ENCODE peak calls at places on chromosomes 12 and 14, in nine cellular contexts. A is GM23338, S is HCT116, K is SK-N-SH, Z is HepG2, X is K562, Y is Panc1, C is GM12878, E is A549. I is an unnamed sample.

GRCh38 chr12:40565029-40565633 is 127.1 kb upstream of the CNTN1 start:
- DNase-seq in X (no peak), A (no peak), C (no peak), Y (no peak), K (peak; percentile 37), S (no peak), E (no peak), Z (no peak), I (no peak)

GRCh38 chr12:91523831-91524230 is 341.2 kb upstream of the DCN start:
- DNase-seq in S (no peak), E (no peak), Y (no peak), X (no peak), K (no peak), Z (no peak), A (peak; percentile 56), C (no peak), I (no peak)

GRCh38 chr12:108600702-108601007 is 2.8 kb upstream of the TMEM119 start:
- DNase-seq in K (no peak), Y (no peak), X (no peak), Z (no peak), S (no peak), C (no peak), E (no peak), A (no peak), I (no peak)

GRCh38 chr14:70281938-70282337 is 77.5 kb downstream of the COX16 start:
- DNase-seq in E (no peak), K (no peak), Y (no peak), C (no peak), S (no peak), A (peak; percentile 61), X (no peak), Z (no peak), I (no peak)

GRCh38 chr12:114226241-114226928 is 179.6 kb downstream of the TBX5 start:
- DNase-seq in X (peak; percentile 4), K (no peak), Z (no peak), E (no peak), S (no peak), Y (no peak), A (peak; percentile 70), C (no peak), I (no peak)

GRCh38 chr14:44462372-44462771 is 44.7 kb downstream of the FSCB start:
- DNase-seq in Z (no peak), E (no peak), S (no peak), A (no peak), C (no peak), K (no peak), X (no peak), Y (no peak), I (no peak)

GRCh38 chr12:16189849-16190248 is 87.6 kb downstream of the SLC15A5 start:
- DNase-seq in E (peak; percentile 73), A (peak; percentile 79), X (peak; percentile 10), S (no peak), C (no peak), Y (no peak), Z (peak; percentile 29), K (no peak), I (no peak)

GRCh38 chr14:102975662-102976061 is 53.2 kb downstream of the AMN start:
- DNase-seq in Z (no peak), Y (no peak), A (peak; percentile 38), C (no peak), X (no peak), K (no peak), S (no peak), E (no peak), I (no peak)

GRCh38 chr12:82329508-82329907 is 28.7 kb downstream of the CCDC59 start:
- DNase-seq in S (no peak), Y (no peak), E (no peak), A (peak; percentile 52), C (no peak), X (no peak), Z (no peak), K (no peak), I (no peak)

GRCh38 chr12:107042801-107043200 is 50.5 kb downstream of the CRY1 start:
- DNase-seq in K (no peak), X (no peak), A (no peak), Z (no peak), Y (no peak), C (no peak), S (no peak), E (no peak), I (no peak)

GRCh38 chr14:57845802-57846531 is 19.9 kb downstream of the SLC35F4 start:
- DNase-seq in X (no peak), S (no peak), Y (peak; percentile 61), Z (no peak), A (no peak), K (no peak), C (no peak), E (no peak), I (no peak)

GRCh38 chr12:6943719-6944380 is at the start of the genes C12orf57 and RNU7-1:
- DNase-seq in X (peak; percentile 94), A (peak; percentile 91), E (peak; percentile 95), K (peak; percentile 86), Y (peak; percentile 88), C (peak; percentile 93), Z (peak; percentile 94), S (peak; percentile 96), I (peak; percentile 88)

GRCh38 chr12:62078020-62078419 is 182.2 kb upstream of the USP15 start:
- DNase-seq in X (no peak), A (peak; percentile 20), C (no peak), Y (no peak), S (no peak), E (no peak), Z (no peak), K (no peak), I (no peak)

GRCh38 chr14:68676511-68676943 is 116.3 kb downstream of the ZFP36L1 start:
- DNase-seq in C (no peak), A (no peak), X (no peak), S (no peak), E (no peak), K (no peak), Z (peak; percentile 39), Y (no peak), I (no peak)

GRCh38 chr12:1799068-1799881 is 21.1 kb upstream of the LRTM2 start:
- DNase-seq in C (no peak), Y (no peak), X (no peak), Z (no peak), K (peak; percentile 11), S (no peak), A (no peak), E (no peak), I (no peak)

GRCh38 chr12:59973515-59973914 is 377.7 kb downstream of the SLC16A7 start:
- DNase-seq in X (no peak), Y (no peak), C (no peak), E (no peak), S (peak; percentile 40), K (no peak), A (no peak), Z (no peak), I (no peak)

GRCh38 chr12:4505381-4505986 is 33.2 kb upstream of the RAD51AP1 start:
- DNase-seq in A (no peak), E (no peak), Y (no peak), S (no peak), X (no peak), C (no peak), K (no peak), Z (no peak), I (no peak)

GRCh38 chr14:74921053-74921620 is 1.9 kb downstream of the RPS6KL1 start:
- DNase-seq in K (no peak), E (no peak), X (no peak), A (no peak), Z (no peak), Y (no peak), S (no peak), C (no peak), I (no peak)

GRCh38 chr14:74924061-74924460 is 1.0 kb upstream of the RPS6KL1 start:
- DNase-seq in Z (no peak), K (no peak), X (no peak), S (no peak), Y (no peak), E (no peak), C (no peak), A (no peak), I (no peak)

GRCh38 chr14:74921987-74922751 is 891 bp downstream of the RPS6KL1 start:
- DNase-seq in A (no peak), S (no peak), K (no peak), C (no peak), E (no peak), Z (no peak), X (no peak), Y (no peak), I (no peak)

GRCh38 chr14:74920281-74920680 is 2.8 kb downstream of the RPS6KL1 start:
- DNase-seq in C (no peak), S (no peak), E (no peak), Y (no peak), Z (no peak), A (no peak), K (no peak), X (no peak), I (no peak)

GRCh38 chr14:74922752-74923401 is at the start of gene RPS6KL1:
- DNase-seq in A (peak; percentile 97), Y (no peak), S (peak; percentile 68), Z (peak; percentile 74), C (no peak), X (peak; percentile 89), K (peak; percentile 98), E (peak; percentile 57), I (peak; percentile 38)
- TF ChIP-seq REST in A (no peak), Y (no peak), S (no peak), Z (no peak), C (no peak), X (no peak), K (no peak), E (no peak), I (no peak)

GRCh38 chr14:35934499-35934898 is 108.4 kb downstream of the BRMS1L start:
- DNase-seq in Z (no peak), Y (no peak), E (no peak), A (no peak), C (peak; percentile 33), K (no peak), S (no peak), X (no peak), I (no peak)
- TF ChIP-seq REST in Z (no peak), Y (no peak), E (no peak), A (no peak), C (no peak), K (no peak), S (no peak), X (no peak), I (no peak)

GRCh38 chr12:84585996-84586395 is 326.6 kb downstream of the SLC6A15 start:
- DNase-seq in Y (no peak), K (no peak), X (no peak), C (no peak), S (no peak), E (no peak), A (no peak), Z (no peak), I (no peak)
- TF ChIP-seq REST in Y (no peak), K (no peak), X (no peak), C (no peak), S (no peak), E (no peak), A (no peak), Z (no peak), I (no peak)

GRCh38 chr12:47742253-47742825 is 16.3 kb downstream of the RAPGEF3 start:
- DNase-seq in A (peak; percentile 79), Z (peak; percentile 19), C (no peak), E (peak; percentile 67), X (peak; percentile 76), S (peak; percentile 26), K (peak; percentile 72), Y (peak; percentile 65), I (peak; percentile 45)
- TF ChIP-seq REST in A (no peak), Z (no peak), C (no peak), E (no peak), X (no peak), S (no peak), K (no peak), Y (no peak), I (no peak)

I was measured in HL-60.